ENCODE peak calls at places on chromosomes 7 and 10, in four cellular contexts. T, S, M and Q are unnamed samples. For H3K4me1, the result is how much of the 10 kb centered on the place peaks cover.

GRCh38 chr10:129756912-129757861 is 206.9 kb downstream of the EBF3 start:
- DNase-seq in T (peak), S (no peak), M (peak), Q (no peak)

GRCh38 chr7:94160719-94161435 is 156.7 kb upstream of the BET1 start:
- DNase-seq in T (no peak), S (no peak), M (no peak), Q (no peak)

GRCh38 chr7:98206451-98207330 is 4.5 kb upstream of the BHLHA15 start:
- DNase-seq in T (peak), S (no peak), M (peak), Q (no peak)

GRCh38 chr7:148738737-148739535 is 40.2 kb downstream of the CUL1 start:
- DNase-seq in T (no peak), S (no peak), M (no peak), Q (no peak)

GRCh38 chr7:140229591-140230516 is 53.1 kb upstream of the KDM7A start:
- DNase-seq in T (no peak), S (no peak), M (no peak), Q (no peak)

GRCh38 chr10:47031953-47032465 is 120.8 kb downstream of the PTPN20 start:
- DNase-seq in T (no peak), S (no peak), M (peak), Q (no peak)

GRCh38 chr7:150368884-150369739 is 490 bp downstream of the REPIN1 start:
- DNase-seq in T (peak), S (peak), M (peak), Q (peak)

GRCh38 chr7:67361150-67361549 is 364.5 kb downstream of the TYW1 start:
- DNase-seq in T (no peak), S (no peak), M (no peak), Q (no peak)

GRCh38 chr10:44132361-44133289 is 252.3 kb downstream of the CXCL12 start:
- DNase-seq in T (peak), S (no peak), M (no peak), Q (no peak)

GRCh38 chr10:78331391-78331922 is 297.8 kb downstream of the RPS24 start:
- DNase-seq in T (no peak), S (no peak), M (no peak), Q (peak)

GRCh38 chr10:68330852-68331454 is 911 bp upstream of the HNRNPH3 start:
- DNase-seq in T (peak), S (peak), M (no peak), Q (no peak)

GRCh38 chr10:15661574-15661973 is 58.1 kb downstream of the ITGA8 start:
- DNase-seq in T (no peak), S (no peak), M (no peak), Q (no peak)

GRCh38 chr10:12212454-12212853 is 16.5 kb downstream of the CDC123 start:
- DNase-seq in T (no peak), S (no peak), M (no peak), Q (no peak)

GRCh38 chr7:135160098-135160857 is 10.2 kb downstream of the CYREN start:
- DNase-seq in T (no peak), S (no peak), M (no peak), Q (no peak)

GRCh38 chr7:4265056-4265455 is 417.0 kb upstream of the FOXK1 start:
- DNase-seq in T (no peak), S (no peak), M (no peak), Q (peak)

DNA sequence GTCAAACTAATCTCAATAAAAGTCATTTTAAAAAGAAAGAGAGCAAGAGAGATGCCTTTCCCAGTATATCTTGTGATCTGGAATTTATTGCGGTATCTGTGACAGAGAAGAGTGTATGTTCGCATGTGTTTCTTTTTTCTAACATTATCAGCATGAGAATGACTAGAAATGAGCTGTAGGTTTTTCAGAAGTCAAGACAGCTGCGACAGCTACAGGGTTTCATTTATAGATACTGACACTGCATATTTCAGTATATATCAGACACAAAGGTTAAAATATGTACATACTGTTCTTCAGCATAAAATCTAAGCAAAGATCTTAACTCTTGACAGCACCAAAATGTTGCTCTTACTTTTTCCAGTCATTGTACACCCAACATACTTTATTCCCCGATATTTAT is 215.8 kb downstream of the JAZF1 start:
- DNase-seq in T (no peak), S (no peak), M (no peak), Q (no peak)
- H3K4me1 ChIP-seq in T (under half), S (under half), M (under half), Q (under half)

GRCh38 chr10:59362991-59363390 is 642 bp upstream of the FAM13C start:
- DNase-seq in T (peak), S (no peak), M (peak), Q (peak)

GRCh38 chr10:59362184-59362966 is at the start of gene FAM13C:
- DNase-seq in T (peak), S (no peak), M (peak), Q (peak)

GRCh38 chr10:59360605-59361515 is 1.5 kb downstream of the FAM13C start:
- DNase-seq in T (no peak), S (no peak), M (no peak), Q (no peak)

GRCh38 chr10:59363446-59363958 is 1.2 kb upstream of the FAM13C start:
- DNase-seq in T (no peak), S (no peak), M (no peak), Q (no peak)

GRCh38 chr10:59361659-59362183 is 628 bp downstream of the FAM13C start:
- DNase-seq in T (no peak), S (no peak), M (no peak), Q (no peak)
- H3K4me3 ChIP-seq in T (peak), S (peak), M (peak), Q (peak)

GRCh38 chr10:128163701-128164100 is 37.5 kb upstream of the MKI67 start:
- DNase-seq in T (no peak), S (no peak), M (no peak), Q (no peak)
- H3K4me1 ChIP-seq in T (under half), S (under half), M (under half), Q (under half)

DNA sequence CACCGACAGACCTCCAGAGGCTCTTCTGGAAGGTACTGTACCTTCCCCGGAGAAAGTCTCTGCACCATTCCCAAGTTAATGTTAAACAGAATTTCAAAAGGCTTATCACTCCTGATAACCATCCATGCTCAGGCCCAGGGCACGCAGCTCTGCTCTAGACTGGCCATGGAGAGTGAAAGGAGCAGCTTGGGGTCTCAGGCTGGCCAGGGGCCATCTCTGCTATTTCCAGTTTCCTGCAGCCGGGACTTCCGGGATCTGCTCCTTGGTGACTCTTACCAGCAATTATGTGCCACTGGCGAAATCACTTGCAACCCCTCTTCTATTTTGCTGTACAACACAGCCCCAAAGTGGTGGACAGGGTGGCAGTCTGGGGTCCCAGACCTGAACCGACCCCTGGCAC is 6.0 kb downstream of the CLDN15 start:
- DNase-seq in T (no peak), S (peak), M (no peak), Q (no peak)
- H3K4me3 ChIP-seq in T (no peak), S (peak), M (peak), Q (no peak)

GRCh38 chr10:96711048-96711713 is 9.1 kb downstream of the PIK3AP1 start:
- DNase-seq in T (no peak), S (no peak), M (no peak), Q (no peak)

GRCh38 chr10:96716396-96716795 is 3.9 kb downstream of the PIK3AP1 start:
- DNase-seq in T (no peak), S (no peak), M (no peak), Q (no peak)

GRCh38 chr10:96714856-96715255 is 5.5 kb downstream of the PIK3AP1 start:
- DNase-seq in T (no peak), S (no peak), M (no peak), Q (no peak)

GRCh38 chr10:96718304-96718990 is 1.9 kb downstream of the PIK3AP1 start:
- DNase-seq in T (no peak), S (no peak), M (no peak), Q (no peak)

DNA sequence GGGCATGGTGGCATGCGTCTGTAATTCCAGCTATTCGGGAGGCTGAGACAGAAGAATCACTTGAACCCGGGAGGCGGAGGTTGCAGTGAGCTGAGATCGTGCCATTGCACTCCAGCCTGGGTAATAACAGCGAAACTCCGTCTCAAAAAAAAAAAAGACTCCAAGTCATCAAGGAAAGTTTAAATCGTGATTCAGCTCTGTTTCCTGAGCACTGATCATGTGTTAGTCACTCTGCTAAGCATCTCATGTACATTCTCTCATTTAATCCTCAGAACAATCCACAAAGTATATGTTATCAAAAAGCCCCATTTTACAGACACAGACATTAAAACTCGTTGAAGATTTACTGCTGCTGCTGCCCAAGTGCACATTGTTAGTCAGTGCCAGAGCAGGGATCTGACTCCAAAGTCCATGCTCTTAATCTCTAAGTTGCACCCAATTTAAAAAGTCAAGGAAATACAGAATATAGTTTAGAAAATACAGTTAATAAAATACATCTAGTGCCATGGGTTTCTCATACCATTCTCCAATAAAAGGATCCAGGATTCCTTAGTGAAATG is 6.2 kb downstream of the PIK3AP1 start:
- DNase-seq in T (no peak), S (no peak), M (no peak), Q (no peak)
- H3K4me1 ChIP-seq in T (under half), S (under half), M (under half), Q (under half)

DNA sequence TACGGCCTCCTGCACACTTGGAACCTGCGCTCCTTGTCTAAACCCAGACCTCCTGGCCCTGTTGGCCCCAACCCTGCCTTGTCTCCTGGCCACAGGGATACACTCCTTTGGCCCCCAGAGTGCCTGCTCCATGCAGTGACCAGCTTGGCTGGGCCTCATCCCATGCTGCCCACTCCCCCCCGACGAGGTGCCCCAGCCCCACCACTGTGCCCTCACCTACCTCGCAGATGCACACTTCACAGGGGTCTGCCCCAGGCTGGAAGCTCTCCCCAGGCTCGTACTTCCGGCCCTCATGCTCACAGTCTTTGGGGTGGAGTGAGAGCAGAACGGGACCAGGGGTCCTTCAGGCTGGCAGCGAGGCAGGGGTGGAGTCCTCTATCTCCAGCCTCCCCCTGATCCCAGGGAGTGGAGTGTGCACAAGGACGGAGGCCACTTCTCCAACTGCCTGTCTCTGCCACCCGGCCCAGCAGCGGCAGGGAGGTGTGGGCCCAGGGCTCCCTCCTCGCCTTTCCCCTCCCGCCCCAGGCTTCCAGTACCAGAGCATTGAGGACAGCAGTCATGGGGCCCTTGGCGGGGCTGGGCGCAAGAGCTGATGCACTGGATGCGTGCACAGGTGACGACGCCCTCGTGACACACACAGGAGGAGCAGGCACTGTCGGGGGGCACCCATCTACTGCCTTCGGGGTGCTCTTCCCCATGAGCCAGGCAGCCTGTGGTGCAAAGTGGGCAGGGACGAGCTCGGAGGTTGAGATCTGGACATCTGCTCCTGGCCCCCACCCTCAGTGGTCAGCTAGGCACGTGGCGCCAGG is 22.1 kb downstream of the ATP6V1F start:
- DNase-seq in T (no peak), S (no peak), M (peak), Q (no peak)
- H3K4me3 ChIP-seq in T (no peak), S (no peak), M (no peak), Q (no peak)

GRCh38 chr7:1986366-1987083 is 246.2 kb downstream of the MAD1L1 start:
- DNase-seq in T (no peak), S (no peak), M (no peak), Q (no peak)

GRCh38 chr7:1981878-1982230 is 250.9 kb downstream of the MAD1L1 start:
- DNase-seq in T (no peak), S (no peak), M (peak), Q (no peak)

GRCh38 chr7:1987084-1987535 is 245.6 kb downstream of the MAD1L1 start:
- DNase-seq in T (no peak), S (no peak), M (no peak), Q (no peak)

GRCh38 chr7:1987591-1988532 is 244.9 kb downstream of the MAD1L1 start:
- DNase-seq in T (no peak), S (no peak), M (no peak), Q (no peak)

DNA sequence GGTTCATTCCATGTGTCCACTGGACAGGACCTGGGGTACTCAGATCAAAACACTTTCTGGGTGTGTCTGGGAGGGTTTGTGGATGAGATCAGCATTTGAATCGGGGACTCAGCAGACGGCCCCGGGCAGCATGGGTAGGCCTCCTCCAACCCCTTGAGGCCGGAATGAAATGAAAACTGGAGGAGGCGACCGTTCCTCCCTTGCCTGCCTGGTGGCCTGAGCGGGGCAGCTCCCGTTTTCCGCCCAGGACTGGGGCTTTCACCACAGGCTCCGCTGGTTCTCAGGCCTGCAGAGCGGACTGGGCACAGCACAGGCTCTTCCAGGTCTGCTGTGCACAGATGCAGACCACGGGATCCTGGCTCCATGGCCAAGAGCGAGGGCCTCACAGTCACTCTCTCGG is 247.7 kb downstream of the MAD1L1 start:
- DNase-seq in T (no peak), S (no peak), M (no peak), Q (no peak)
- H3K4me1 ChIP-seq in T (under half), S (under half), M (under half), Q (under half)